ENCODE peak calls at places on chromosomes 16 and 17, in seven cellular contexts. X is gastrocnemius medialis; Z is heart right ventricle; A is suprapubic skin; G is neural progenitor cell; D is ovary; P is CD4-positive, CD25-positive, alpha-beta regulatory T cell. U is an unnamed sample. For H3K4me1, the result is how much of the 10 kb centered on the place peaks cover.

GRCh38 chr16:57883480-57883879 is 81.2 kb upstream of the KIFC3 start:
- DNase-seq in X (no peak), Z (no peak), A (no peak), G (no peak), D (no peak), P (no peak), U (no peak)

GRCh38 chr17:56595831-56596740 is 2.6 kb downstream of the NOG start:
- DNase-seq in X (no peak), Z (no peak), A (no peak), G (peak), D (no peak), P (no peak), U (no peak)

GRCh38 chr17:54013117-54013516 is 190.4 kb downstream of the KIF2B start:
- DNase-seq in X (no peak), Z (no peak), A (no peak), G (no peak), D (no peak), P (no peak), U (no peak)

GRCh38 chr16:12819126-12820117 is 15.7 kb upstream of the CPPED1 start:
- DNase-seq in X (peak), Z (peak), A (peak), G (peak), D (no peak), P (peak), U (peak)

GRCh38 chr17:40325156-40326013 is 16.4 kb downstream of the RARA start:
- DNase-seq in X (no peak), Z (no peak), A (no peak), G (no peak), D (no peak), P (peak), U (no peak)

GRCh38 chr17:78780852-78781338 is 1.2 kb downstream of the CYTH1 start:
- DNase-seq in X (no peak), Z (no peak), A (no peak), G (no peak), D (no peak), P (no peak), U (no peak)

GRCh38 chr16:2145843-2146242 is 2.6 kb upstream of the RAB26 start:
- DNase-seq in X (no peak), Z (no peak), A (no peak), G (no peak), D (no peak), P (no peak), U (no peak)

GRCh38 chr17:45386180-45386579 is 46.5 kb downstream of the ARHGAP27 start:
- DNase-seq in X (no peak), Z (no peak), A (no peak), G (no peak), D (no peak), P (no peak), U (no peak)

GRCh38 chr16:57898961-57899360 is 72.0 kb downstream of the CNGB1 start:
- DNase-seq in X (no peak), Z (no peak), A (no peak), G (peak), D (no peak), P (no peak), U (no peak)

GRCh38 chr16:75733305-75734141 is 7.2 kb upstream of the CPHXL start:
- DNase-seq in X (no peak), Z (no peak), A (no peak), G (peak), D (peak), P (no peak), U (peak)

GRCh38 chr17:57880086-57880456 is 30.2 kb upstream of the MRPS23 start:
- DNase-seq in X (no peak), Z (no peak), A (no peak), G (no peak), D (no peak), P (no peak), U (no peak)

DNA sequence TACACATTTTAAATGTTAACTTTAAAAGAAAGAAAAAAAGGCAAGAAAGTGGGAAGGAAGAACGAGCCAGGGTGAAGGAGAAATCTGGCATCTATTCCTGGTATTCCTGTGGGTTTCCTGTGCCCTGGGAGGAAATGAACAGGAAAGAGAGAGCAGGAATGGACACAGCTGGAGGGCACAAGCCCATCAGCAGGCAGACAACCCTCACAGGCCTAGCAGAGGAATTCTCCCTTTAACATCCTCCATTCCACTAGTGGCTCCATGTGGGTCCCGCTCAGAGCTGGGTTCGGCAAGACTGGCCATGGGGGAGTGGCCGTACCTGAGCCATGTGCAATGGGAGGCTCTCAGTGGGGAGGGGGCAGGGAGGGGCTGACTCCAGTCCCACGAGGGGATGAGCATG is 30.4 kb downstream of the TK2 start:
- DNase-seq in X (no peak), Z (no peak), A (no peak), G (no peak), D (no peak), P (no peak), U (no peak)
- H3K4me1 ChIP-seq in X (half or more), Z (half or more), A (half or more), G (under half), D (under half), P (half or more), U (under half)

GRCh38 chr17:17760872-17761550 is 75.8 kb downstream of the SREBF1 start:
- DNase-seq in X (no peak), Z (no peak), A (no peak), G (no peak), D (no peak), P (no peak), U (no peak)

GRCh38 chr17:17757944-17758343 is 76.7 kb downstream of the RAI1 start:
- DNase-seq in X (no peak), Z (no peak), A (no peak), G (no peak), D (no peak), P (no peak), U (no peak)

GRCh38 chr17:17758443-17758842 is 77.2 kb downstream of the RAI1 start:
- DNase-seq in X (no peak), Z (no peak), A (no peak), G (no peak), D (no peak), P (no peak), U (no peak)

GRCh38 chr17:17757391-17757791 is 76.1 kb downstream of the RAI1 start:
- DNase-seq in X (no peak), Z (no peak), A (no peak), G (no peak), D (no peak), P (no peak), U (no peak)

DNA sequence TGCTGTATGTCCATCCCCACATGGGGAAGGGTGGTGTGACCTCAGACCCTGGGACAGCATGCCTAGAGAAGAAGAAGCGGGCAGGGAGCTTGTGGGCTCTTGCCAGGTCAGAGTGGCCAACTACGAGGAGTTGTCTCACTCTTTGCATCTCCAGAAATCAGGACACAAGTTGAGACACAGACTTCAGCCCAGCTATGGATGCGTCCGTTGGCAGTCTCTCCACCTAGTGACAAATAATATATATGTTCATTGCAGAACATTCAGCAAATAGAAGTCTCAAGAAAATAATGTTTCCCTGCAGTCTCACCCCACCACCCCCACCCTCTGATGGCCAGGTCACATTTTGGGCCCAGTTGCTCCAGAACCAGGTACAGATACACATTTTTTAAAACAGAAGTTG is 77.6 kb downstream of the SREBF1 start:
- DNase-seq in X (no peak), Z (no peak), A (no peak), G (no peak), D (no peak), P (no peak), U (no peak)
- H3K27ac ChIP-seq in X (no peak), Z (peak), A (no peak), G (no peak), D (no peak), P (no peak), U (no peak)

GRCh38 chr17:16968786-16969185 is 3.1 kb downstream of the TNFRSF13B start:
- DNase-seq in X (no peak), Z (no peak), A (no peak), G (no peak), D (no peak), P (no peak), U (no peak)
- H3K4me1 ChIP-seq in X (under half), Z (under half), A (under half), G (under half), D (under half), P (under half), U (under half)

GRCh38 chr16:22357635-22357971 is 16.8 kb downstream of the CDR2 start:
- DNase-seq in X (no peak), Z (no peak), A (no peak), G (no peak), D (no peak), P (no peak), U (no peak)
- H3K27ac ChIP-seq in X (no peak), Z (no peak), A (no peak), G (no peak), D (no peak), P (peak), U (no peak)

GRCh38 chr16:54412777-54413455 is 126.3 kb upstream of the IRX3 start:
- DNase-seq in X (no peak), Z (no peak), A (no peak), G (no peak), D (no peak), P (no peak), U (no peak)

GRCh38 chr16:54409982-54410381 is 123.4 kb upstream of the IRX3 start:
- DNase-seq in X (no peak), Z (no peak), A (no peak), G (no peak), D (no peak), P (no peak), U (no peak)

GRCh38 chr16:54414671-54415070 is 128.1 kb upstream of the IRX3 start:
- DNase-seq in X (no peak), Z (no peak), A (no peak), G (no peak), D (no peak), P (no peak), U (no peak)

GRCh38 chr16:54407596-54407995 is 121.0 kb upstream of the IRX3 start:
- DNase-seq in X (no peak), Z (no peak), A (no peak), G (no peak), D (no peak), P (no peak), U (no peak)

DNA sequence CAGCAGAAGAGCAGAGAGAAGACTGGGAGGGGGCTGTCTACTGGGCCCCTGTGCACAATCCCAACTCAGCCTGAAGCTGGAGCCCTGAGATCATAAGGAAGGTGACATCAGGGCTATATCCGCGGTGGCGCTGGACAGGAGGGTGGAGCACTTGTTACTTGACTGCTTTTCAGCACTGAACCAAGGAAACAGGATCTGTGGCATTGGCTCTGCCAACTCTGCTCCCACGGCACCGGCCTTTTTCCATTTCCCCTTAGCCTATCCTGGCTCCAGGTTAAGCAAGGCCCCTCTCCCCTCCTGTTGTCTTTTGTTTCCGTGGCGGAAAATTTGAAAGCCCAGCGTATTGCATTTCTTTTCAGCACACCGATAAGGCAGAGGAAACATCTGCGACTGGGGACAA is 125.0 kb upstream of the IRX3 start:
- DNase-seq in X (no peak), Z (peak), A (no peak), G (peak), D (no peak), P (no peak), U (peak)
- H3K4me1 ChIP-seq in X (under half), Z (under half), A (under half), G (under half), D (under half), P (under half), U (under half)

U was measured in right atrium auricular region.